ENCODE peak calls at places on chromosomes 12 and 14, in five cellular contexts. U is fibroblast of mammary gland, O is HT1080, H is RPMI8226, R is GM12878. Z is an unnamed sample.

GRCh38 chr14:69501362-69501964 is 16.9 kb downstream of the PLEKHD1 start:
- DNase-seq in R (no peak), U (peak), H (no peak), O (no peak), Z (no peak)

GRCh38 chr12:66262737-66263136 is 39.6 kb upstream of the HELB start:
- DNase-seq in R (no peak), O (no peak), H (no peak), U (no peak), Z (no peak)

GRCh38 chr14:31944256-31945073 is 132.6 kb upstream of the ARHGAP5 start:
- DNase-seq in H (no peak), R (no peak), O (no peak), U (no peak), Z (no peak)

GRCh38 chr14:89498836-89499235 is 81.8 kb upstream of the FOXN3 start:
- DNase-seq in O (no peak), R (no peak), H (no peak), U (no peak), Z (no peak)

GRCh38 chr12:110010853-110011835 is 11.9 kb downstream of the ANKRD13A start:
- DNase-seq in U (no peak), R (peak), H (peak), O (no peak), Z (no peak)

GRCh38 chr14:65259000-65259399 is 153.5 kb upstream of the FUT8 start:
- DNase-seq in O (peak), H (no peak), U (no peak), R (no peak), Z (no peak)

GRCh38 chr12:90572778-90573177 is 382.2 kb downstream of the CCER1 start:
- DNase-seq in O (no peak), U (no peak), R (no peak), H (no peak), Z (no peak)

GRCh38 chr12:6934110-6934509 is 6.4 kb downstream of the ATN1 start:
- DNase-seq in H (no peak), O (no peak), R (no peak), U (peak), Z (no peak)

GRCh38 chr12:47811070-47811391 is 8.7 kb downstream of the HDAC7 start:
- DNase-seq in R (no peak), O (no peak), U (no peak), H (no peak), Z (no peak)

GRCh38 chr12:76860301-76860700 is 18.5 kb downstream of the CSRP2 start:
- DNase-seq in O (no peak), H (no peak), U (no peak), R (no peak), Z (no peak)

GRCh38 chr14:65109357-65109756 is 7.0 kb upstream of the MAX start:
- DNase-seq in O (no peak), R (no peak), U (no peak), H (no peak), Z (no peak)

GRCh38 chr14:58815046-58815701 is 177.4 kb downstream of the DACT1 start:
- DNase-seq in R (no peak), H (no peak), O (no peak), U (peak), Z (no peak)

GRCh38 chr14:46580941-46581671 is 70.5 kb downstream of the RPL10L start:
- DNase-seq in O (peak), H (peak), U (peak), R (no peak), Z (no peak)

GRCh38 chr14:41404121-41404520 is 202.6 kb upstream of the LRFN5 start:
- DNase-seq in R (no peak), H (no peak), O (no peak), U (peak), Z (no peak)

GRCh38 chr12:26195250-26195640 is at the start of gene SSPN:
- DNase-seq in U (peak), R (no peak), O (no peak), H (peak), Z (no peak)

GRCh38 chr14:74685054-74685453 is 27.8 kb downstream of the AREL1 start:
- DNase-seq in R (no peak), O (no peak), U (no peak), H (no peak), Z (no peak)

GRCh38 chr14:22898302-22898894 is 15.4 kb downstream of the REM2 start:
- DNase-seq in U (peak), H (no peak), R (no peak), O (peak), Z (no peak)

GRCh38 chr12:84911331-84912190 is 1.0 kb downstream of the SLC6A15 start:
- DNase-seq in U (peak), O (peak), H (peak), R (no peak), Z (no peak)

GRCh38 chr12:18261273-18261672 is at the start of gene PIK3C2G:
- DNase-seq in H (no peak), U (no peak), R (no peak), O (no peak), Z (no peak)

GRCh38 chr14:89767861-89768268 is 186.7 kb downstream of the EFCAB11 start:
- DNase-seq in H (peak), O (peak), U (peak), R (peak), Z (peak)

GRCh38 chr12:68455676-68456345 is 123.6 kb upstream of the MDM1 start:
- DNase-seq in O (peak), H (no peak), U (no peak), R (no peak), Z (no peak)

GRCh38 chr14:95265106-95266094 is 54.3 kb downstream of the CLMN start:
- DNase-seq in U (peak), O (peak), R (peak), H (peak), Z (peak)

GRCh38 chr12:131120831-131121271 is 167.1 kb downstream of the ADGRD1 start:
- DNase-seq in R (no peak), U (no peak), H (no peak), O (no peak), Z (no peak)

GRCh38 chr12:104352106-104352713 is 48.7 kb downstream of the EID3 start:
- DNase-seq in O (no peak), H (no peak), R (no peak), U (peak), Z (no peak)

GRCh38 chr12:1583421-1584078 is 10.8 kb downstream of the FBXL14 start:
- DNase-seq in U (peak), R (peak), H (peak), O (peak), Z (peak)

GRCh38 chr12:51865757-51866270 is 17.3 kb upstream of the FIGNL2 start:
- DNase-seq in U (no peak), O (no peak), H (no peak), R (no peak), Z (no peak)

GRCh38 chr14:100033347-100034052 is 31.7 kb upstream of the EVL start:
- DNase-seq in O (no peak), R (no peak), U (peak), H (no peak), Z (no peak)

GRCh38 chr14:91862417-91862816 is 4.9 kb downstream of the TC2N start:
- DNase-seq in H (no peak), O (no peak), U (no peak), R (no peak), Z (no peak)

GRCh38 chr14:30355431-30355913 is 203.5 kb upstream of the G2E3 start:
- DNase-seq in O (no peak), R (peak), H (no peak), U (peak), Z (peak)

GRCh38 chr14:61474671-61475070 is 153.3 kb downstream of the PRKCH start:
- DNase-seq in R (no peak), O (no peak), U (no peak), H (no peak), Z (no peak)

GRCh38 chr14:26694521-26694920 is 96.7 kb upstream of the NOVA1 start:
- DNase-seq in O (no peak), U (no peak), H (peak), R (no peak), Z (no peak)

GRCh38 chr12:60494249-60494648 is 898.4 kb downstream of the SLC16A7 start:
- DNase-seq in U (peak), R (no peak), H (no peak), O (peak), Z (no peak)

GRCh38 chr12:119365451-119365850 is 30.9 kb downstream of the CCDC60 start:
- DNase-seq in O (no peak), U (no peak), R (no peak), H (no peak), Z (no peak)

GRCh38 chr14:59936145-59936544 is 16.2 kb downstream of the LRRC9 start:
- DNase-seq in U (no peak), H (no peak), O (no peak), R (no peak), Z (no peak)

GRCh38 chr12:74021937-74022336 is 515.7 kb upstream of the ATXN7L3B start:
- DNase-seq in R (no peak), O (peak), U (peak), H (peak), Z (no peak)

GRCh38 chr12:3833670-3834310 is 39.4 kb downstream of the PARP11 start:
- DNase-seq in O (no peak), U (no peak), R (no peak), H (no peak), Z (no peak)

GRCh38 chr14:100818221-100818699 is 7.7 kb upstream of the MEG3 start:
- DNase-seq in H (no peak), O (no peak), U (no peak), R (no peak), Z (no peak)

GRCh38 chr14:55832122-55832911 is 252.3 kb downstream of the KTN1 start:
- DNase-seq in R (no peak), U (no peak), H (no peak), O (no peak), Z (no peak)

GRCh38 chr14:61196792-61197191 is 84.3 kb downstream of the TMEM30B start:
- DNase-seq in O (peak), R (no peak), U (no peak), H (no peak), Z (no peak)

Z was measured in GM12864.